ENCODE peak calls at places on chromosomes 13 and 19, in eight cellular contexts. I is mammary epithelial cell; E is esophagus muscularis mucosa; T is foreskin fibroblast; P is OCI-LY7; J is ascending aorta; W is CD8-positive, alpha-beta T cell; O is cardiac fibroblast. Z is an unnamed sample.

GRCh38 chr19:55341191-55342043 is 1.7 kb downstream of the KMT5C start:
- DNase-seq in I (peak), E (no peak), T (peak), P (peak), J (no peak), W (no peak), O (peak), Z (peak)

GRCh38 chr19:29544656-29545360 is 19.0 kb downstream of the VSTM2B start:
- DNase-seq in I (no peak), E (no peak), T (no peak), P (no peak), J (no peak), W (no peak), O (no peak), Z (no peak)

GRCh38 chr13:32811297-32811800 is 204.9 kb upstream of the KL start:
- DNase-seq in I (no peak), E (peak), T (peak), P (no peak), J (no peak), W (no peak), O (no peak), Z (peak)

GRCh38 chr19:44374789-44375188 is 18.3 kb upstream of the ZNF112 start:
- DNase-seq in I (no peak), E (no peak), T (no peak), P (no peak), J (no peak), W (no peak), O (no peak), Z (no peak)

GRCh38 chr13:24627090-24627714 is 53.0 kb upstream of the ATP12A start:
- DNase-seq in I (no peak), E (no peak), T (no peak), P (no peak), J (no peak), W (no peak), O (no peak), Z (peak)

GRCh38 chr13:80386001-80386400 is 45.1 kb upstream of the SPRY2 start:
- DNase-seq in I (no peak), E (no peak), T (no peak), P (no peak), J (no peak), W (no peak), O (no peak), Z (no peak)

GRCh38 chr13:32031815-32032345 is 306 bp downstream of the FRY start:
- DNase-seq in I (no peak), E (no peak), T (no peak), P (no peak), J (no peak), W (no peak), O (no peak), Z (no peak)

GRCh38 chr19:29400917-29401711 is 124.7 kb upstream of the VSTM2B start:
- DNase-seq in I (no peak), E (no peak), T (no peak), P (no peak), J (no peak), W (no peak), O (no peak), Z (no peak)

GRCh38 chr13:73715910-73716257 is 418.3 kb downstream of the KLF12 start:
- DNase-seq in I (peak), E (no peak), T (no peak), P (no peak), J (no peak), W (no peak), O (peak), Z (no peak)

GRCh38 chr19:46390121-46390858 is 23.1 kb downstream of the CCDC8 start:
- DNase-seq in I (no peak), E (no peak), T (no peak), P (no peak), J (no peak), W (no peak), O (no peak), Z (no peak)

GRCh38 chr13:91381371-91381770 is 17.1 kb upstream of the GPC5 start:
- DNase-seq in I (no peak), E (no peak), T (no peak), P (peak), J (no peak), W (no peak), O (peak), Z (peak)

GRCh38 chr13:72774019-72774418 is 7.7 kb downstream of the DIS3 start:
- DNase-seq in I (peak), E (no peak), T (no peak), P (no peak), J (no peak), W (no peak), O (peak), Z (peak)

GRCh38 chr19:12872941-12873890 is 8.0 kb downstream of the DNASE2 start:
- DNase-seq in I (peak), E (no peak), T (no peak), P (peak), J (no peak), W (peak), O (peak), Z (peak)
- H3K4me3 ChIP-seq in I (peak), E (peak), T (no peak), P (no peak), J (no peak), W (no peak), O (peak), Z (peak)

DNA sequence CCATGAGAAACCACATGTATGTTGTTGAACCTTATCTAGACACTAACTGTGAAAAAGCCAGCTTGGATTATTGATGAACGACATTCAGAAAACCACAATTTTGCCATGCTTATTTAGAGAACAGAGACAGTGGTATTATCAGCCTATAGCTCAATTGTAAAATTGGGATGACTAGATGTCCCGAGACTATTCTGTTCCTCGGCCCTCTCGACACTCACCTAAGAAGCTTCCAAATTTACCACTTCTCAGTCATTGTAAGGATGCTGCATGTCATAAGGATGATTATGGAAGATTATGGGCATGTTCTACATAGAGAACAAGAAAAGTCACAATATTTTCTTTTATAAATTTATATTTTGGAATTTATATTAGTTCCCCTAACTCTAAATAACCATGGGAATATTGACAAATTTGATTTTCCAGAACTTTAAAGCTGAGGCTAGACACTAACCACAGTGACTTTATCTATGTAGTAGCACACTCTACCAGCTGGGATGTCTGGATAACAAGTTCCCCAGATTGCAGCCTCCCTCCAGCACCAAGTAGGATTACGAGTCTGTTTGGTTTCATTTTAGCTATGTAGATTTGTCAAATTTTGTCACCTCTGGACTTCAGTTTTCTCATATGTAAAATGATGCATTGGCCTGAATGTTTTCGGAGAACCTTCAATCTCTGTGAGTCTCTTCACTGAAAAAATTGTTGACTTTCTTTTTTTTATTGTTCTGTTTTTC is 513.6 kb downstream of the IRS2 start:
- DNase-seq in I (no peak), E (no peak), T (no peak), P (no peak), J (no peak), W (no peak), O (peak), Z (no peak)
- H3K4me3 ChIP-seq in I (peak), E (no peak), T (no peak), P (no peak), J (no peak), W (no peak), O (peak), Z (no peak)

GRCh38 chr19:57527136-57527881 is at the start of gene ZNF549:
- DNase-seq in I (peak), E (peak), T (peak), P (peak), J (peak), W (peak), O (peak), Z (peak)
- H3K4me3 ChIP-seq in I (peak), E (peak), T (peak), P (peak), J (peak), W (peak), O (peak), Z (peak)

GRCh38 chr19:4030981-4031380 is 23.4 kb downstream of the PIAS4 start:
- DNase-seq in I (no peak), E (no peak), T (no peak), P (no peak), J (no peak), W (no peak), O (no peak), Z (no peak)

GRCh38 chr19:4033028-4033956 is 25.8 kb downstream of the PIAS4 start:
- DNase-seq in I (no peak), E (no peak), T (no peak), P (no peak), J (no peak), W (no peak), O (no peak), Z (no peak)

GRCh38 chr19:4030552-4030951 is 23.0 kb downstream of the PIAS4 start:
- DNase-seq in I (no peak), E (no peak), T (no peak), P (no peak), J (no peak), W (no peak), O (no peak), Z (no peak)

GRCh38 chr19:4032436-4032835 is 24.9 kb downstream of the PIAS4 start:
- DNase-seq in I (no peak), E (no peak), T (no peak), P (no peak), J (no peak), W (no peak), O (no peak), Z (no peak)

DNA sequence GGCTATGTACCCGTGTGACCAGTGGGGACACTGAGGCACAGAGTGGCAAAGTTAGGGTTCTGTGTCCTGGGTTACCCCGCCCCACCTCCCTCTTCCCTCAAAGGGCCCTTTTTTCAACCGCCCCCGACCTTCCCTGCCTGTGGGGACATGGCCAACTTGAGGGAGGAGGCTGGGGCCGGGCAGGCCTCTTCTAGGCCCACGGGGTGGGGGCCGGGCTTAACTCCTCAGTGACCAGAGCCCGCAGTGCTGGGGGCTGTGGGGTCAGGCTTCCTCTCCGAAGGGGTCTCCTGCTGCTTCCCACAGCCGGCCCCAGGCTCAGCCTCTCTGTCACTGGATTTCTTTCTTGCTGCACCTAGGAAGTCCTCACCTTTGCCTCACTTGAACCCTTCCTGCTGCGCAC is 23.9 kb downstream of the PIAS4 start:
- DNase-seq in I (no peak), E (no peak), T (no peak), P (no peak), J (no peak), W (no peak), O (no peak), Z (no peak)
- H3K4me3 ChIP-seq in I (no peak), E (no peak), T (no peak), P (no peak), J (no peak), W (no peak), O (no peak), Z (no peak)

DNA sequence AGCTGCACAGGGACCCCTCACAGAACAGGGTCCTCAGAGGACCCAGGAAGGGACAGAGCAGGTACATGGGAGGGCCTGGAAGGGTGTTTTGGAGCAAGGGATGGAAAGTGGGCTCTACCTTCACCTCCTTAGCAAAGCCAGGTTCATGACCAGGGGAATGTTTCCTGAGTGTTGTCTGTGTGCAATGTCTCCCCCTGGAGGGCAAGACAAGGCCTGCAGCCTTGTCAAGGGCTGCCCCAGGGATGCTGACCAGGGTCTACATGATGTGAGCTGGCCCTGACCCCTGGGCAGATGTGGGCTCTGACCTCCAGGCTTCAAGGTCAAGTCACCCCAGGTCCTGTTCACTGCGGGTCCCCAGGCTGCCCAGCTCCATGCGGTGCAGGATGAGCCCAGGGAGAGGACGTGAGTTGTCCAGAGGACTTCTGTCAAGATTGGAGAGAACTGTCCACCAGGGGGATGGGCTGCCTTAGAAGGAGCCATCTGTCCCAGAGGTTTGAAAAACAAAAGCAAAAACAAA is 1.0 kb upstream of the CEACAM1 start:
- DNase-seq in I (peak), E (no peak), T (peak), P (peak), J (no peak), W (peak), O (peak), Z (peak)
- H3K4me3 ChIP-seq in I (no peak), E (no peak), T (no peak), P (no peak), J (no peak), W (peak), O (no peak), Z (no peak)

GRCh38 chr13:44142911-44143665 is 230.5 kb upstream of the SERP2 start:
- DNase-seq in I (peak), E (no peak), T (no peak), P (no peak), J (no peak), W (no peak), O (peak), Z (no peak)
- H3K4me3 ChIP-seq in I (peak), E (peak), T (no peak), P (peak), J (peak), W (no peak), O (no peak), Z (no peak)

DNA sequence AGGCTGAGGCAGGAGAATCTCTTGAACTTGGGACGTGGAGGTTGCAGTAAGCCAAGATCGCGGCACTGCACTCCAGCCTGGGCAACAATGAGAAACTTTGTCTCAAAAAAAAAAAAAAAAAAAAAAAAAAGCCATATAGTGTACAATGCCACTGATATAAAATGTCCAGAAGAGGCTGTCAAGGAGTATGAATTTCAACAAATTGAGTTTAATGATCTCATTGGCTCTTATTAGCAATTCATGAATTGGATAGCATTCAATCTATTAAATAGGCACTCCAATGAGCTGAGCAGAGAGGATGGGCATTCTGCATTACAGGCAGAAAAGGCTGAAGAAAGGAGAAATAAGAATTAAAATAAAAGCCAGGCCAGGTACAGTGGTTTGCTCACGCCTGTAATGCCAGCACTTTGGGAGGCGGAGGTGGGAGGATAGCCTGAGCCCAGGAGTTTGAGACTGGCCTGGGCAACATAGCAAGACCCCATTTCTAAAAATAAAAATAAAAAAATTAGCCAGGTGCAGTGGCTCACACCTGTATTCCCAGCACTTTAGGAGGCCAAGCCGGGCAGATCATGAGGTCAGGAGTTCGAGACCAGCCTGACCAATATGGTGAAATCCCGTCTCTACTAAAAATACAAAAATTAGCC is 757 bp upstream of the LMNB2 start:
- DNase-seq in I (no peak), E (no peak), T (no peak), P (no peak), J (no peak), W (no peak), O (no peak), Z (no peak)
- H3K4me3 ChIP-seq in I (peak), E (peak), T (peak), P (peak), J (peak), W (peak), O (peak), Z (peak)